ENCODE peak calls at places on chromosome 19, in eight cellular contexts. X is gastrocnemius medialis, H is transverse colon, J is tibial nerve, S is esophagus muscularis mucosa, P is lower leg skin, U is stomach, I is breast epithelium. L is an unnamed sample.
A peak's percentile ranks its signal among the peaks of the same experiment; 100 is the strongest.

GRCh38 chr19:4012975-4013634 is 5.6 kb downstream of the PIAS4 start:
- DNase-seq in X (no peak), H (no peak), J (no peak), S (no peak), P (no peak), U (no peak), I (no peak), L (no peak)

GRCh38 chr19:1567116-1567847 is 843 bp downstream of the MEX3D start:
- DNase-seq in X (no peak), H (peak; percentile 47), J (no peak), S (no peak), P (no peak), U (peak; percentile 45), I (peak; percentile 31), L (no peak)

GRCh38 chr19:18612772-18613588 is at the start of gene TMEM59L:
- DNase-seq in X (no peak), H (no peak), J (no peak), S (no peak), P (no peak), U (no peak), I (no peak), L (no peak)

GRCh38 chr19:15812059-15812722 is 3.3 kb downstream of the OR10H1 start:
- DNase-seq in X (no peak), H (peak; percentile 38), J (no peak), S (no peak), P (no peak), U (peak; percentile 40), I (no peak), L (peak; percentile 58)

GRCh38 chr19:2186071-2186846 is 22.5 kb downstream of the DOT1L start:
- DNase-seq in X (peak; percentile 97), H (peak; percentile 69), J (peak; percentile 71), S (peak; percentile 95), P (peak; percentile 86), U (peak; percentile 39), I (peak; percentile 47), L (peak; percentile 84)

GRCh38 chr19:8209111-8209964 is at the start of gene CERS4:
- DNase-seq in X (peak; percentile 24), H (peak; percentile 76), J (peak; percentile 48), S (no peak), P (peak; percentile 38), U (peak; percentile 81), I (peak; percentile 64), L (peak; percentile 76)

GRCh38 chr19:3055741-3056453 is 6.4 kb downstream of the TLE5 start:
- DNase-seq in X (peak; percentile 47), H (peak; percentile 79), J (no peak), S (no peak), P (peak; percentile 56), U (peak; percentile 87), I (peak; percentile 89), L (peak; percentile 94)

GRCh38 chr19:1468274-1469199 is 10.5 kb downstream of the C19orf25 start:
- DNase-seq in X (no peak), H (no peak), J (no peak), S (no peak), P (no peak), U (no peak), I (no peak), L (no peak)

GRCh38 chr19:3655402-3656072 is 28.9 kb upstream of the CACTIN start:
- DNase-seq in X (no peak), H (peak; percentile 37), J (no peak), S (no peak), P (no peak), U (peak; percentile 33), I (no peak), L (no peak)

GRCh38 chr19:41479757-41480191 is 36.8 kb downstream of the ERICH4 start:
- DNase-seq in X (no peak), H (no peak), J (no peak), S (no peak), P (no peak), U (no peak), I (no peak), L (peak; percentile 9)
- TF ChIP-seq POLR2A in X (no peak), H (no peak), J (no peak), S (no peak), P (no peak), U (no peak), I (no peak), L (no peak)

DNA sequence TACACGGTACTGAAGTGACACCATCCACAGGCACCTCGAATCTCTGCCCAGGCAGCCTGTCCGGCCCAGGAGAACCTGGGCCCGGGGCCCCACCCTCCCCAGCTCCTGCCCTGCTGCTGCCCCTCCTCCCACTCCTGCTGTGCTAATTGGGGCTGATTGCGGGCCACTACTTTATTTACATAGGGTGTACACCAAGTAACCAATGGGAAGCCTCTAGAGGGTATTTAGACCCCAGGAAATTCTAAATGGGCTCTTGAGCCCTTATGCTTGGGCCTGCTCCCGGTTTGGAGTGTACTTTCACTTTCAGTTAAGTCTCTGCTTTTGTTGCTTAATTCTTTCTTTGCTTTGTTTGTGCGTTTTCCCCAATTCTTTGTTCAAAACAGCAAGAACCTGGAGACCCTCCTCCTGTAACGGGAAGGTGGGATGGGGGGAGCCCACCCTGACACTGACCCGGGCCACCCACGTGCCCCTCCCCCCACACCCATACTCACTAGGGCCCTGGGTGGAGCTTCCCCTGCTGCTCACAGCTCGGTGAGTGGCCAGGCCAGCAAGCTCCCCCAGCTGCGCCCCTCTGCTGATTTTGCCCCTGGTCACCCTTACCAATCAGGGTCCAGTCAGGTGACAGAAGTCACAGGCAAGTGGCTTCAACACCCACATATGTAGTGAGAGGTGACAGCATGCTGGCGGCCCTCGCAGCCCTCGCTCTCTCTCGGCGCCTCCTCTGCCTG is 9.4 kb downstream of the SCGB2B2 start:
- DNase-seq in X (no peak), H (no peak), J (no peak), S (no peak), P (no peak), U (no peak), I (no peak), L (no peak)
- H3K4me3 ChIP-seq in X (peak overlapping the region; percentile 49), H (peak overlapping the region; percentile 43), J (no peak overlapping the region), S (peak overlapping the region; percentile 29), P (no peak overlapping the region), U (peak overlapping the region; percentile 40), I (peak overlapping the region; percentile 42), L (peak overlapping the region; percentile 21)

GRCh38 chr19:17209126-17210036 is 5.8 kb upstream of the USE1 start:
- DNase-seq in X (no peak), H (peak; percentile 69), J (no peak), S (no peak), P (no peak), U (peak; percentile 30), I (no peak), L (no peak)
- TF ChIP-seq POLR2A in X (no peak), H (no peak), J (no peak), S (no peak), P (no peak), U (no peak), I (no peak), L (no peak)

DNA sequence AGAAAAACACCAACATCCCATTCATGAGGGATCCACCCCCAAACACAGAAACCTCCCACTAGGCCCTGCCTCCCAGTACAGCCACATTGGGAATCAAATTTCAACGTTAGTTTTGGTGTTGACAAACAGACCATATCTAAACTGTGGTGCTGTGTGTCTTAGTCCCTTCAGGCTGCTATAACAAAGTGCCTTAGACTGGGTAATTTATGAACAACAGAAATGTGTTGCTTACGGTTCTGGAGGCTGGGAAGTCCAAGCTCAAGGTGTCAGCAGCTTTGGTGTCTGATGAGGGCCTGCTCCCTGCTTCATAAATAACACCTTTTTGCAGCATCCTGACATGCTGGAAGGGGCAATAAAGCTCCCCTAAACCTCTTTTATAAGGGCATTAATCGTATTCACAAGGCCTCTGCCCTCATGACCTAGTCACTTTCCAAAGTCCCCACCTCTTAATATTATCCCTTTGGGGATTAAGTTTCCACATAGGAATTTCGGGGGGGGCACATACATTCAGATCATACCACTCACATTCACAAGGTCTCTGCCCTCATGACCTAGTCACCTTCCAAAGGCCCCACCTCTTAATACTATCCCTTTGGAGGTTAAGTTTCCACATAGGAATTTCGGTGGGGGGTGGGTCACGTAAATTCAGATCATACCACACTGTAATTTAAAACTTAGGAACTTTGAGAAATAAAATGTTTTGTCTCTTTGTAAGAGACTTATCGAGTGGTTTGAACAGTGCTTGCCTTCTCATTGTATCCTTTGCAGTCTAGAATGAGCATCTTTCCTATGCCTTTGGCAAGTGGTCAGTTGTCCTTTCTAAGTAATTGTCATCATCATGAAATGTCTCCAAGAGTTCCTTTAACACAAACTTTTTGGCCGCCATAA is 27.6 kb downstream of the ZNF507 start:
- DNase-seq in X (no peak), H (no peak), J (no peak), S (no peak), P (no peak), U (no peak), I (no peak), L (no peak)
- H3K4me3 ChIP-seq in X (no peak overlapping the region), H (no peak overlapping the region), J (no peak overlapping the region), S (no peak overlapping the region), P (no peak overlapping the region), U (no peak overlapping the region), I (no peak overlapping the region), L (no peak overlapping the region)

DNA sequence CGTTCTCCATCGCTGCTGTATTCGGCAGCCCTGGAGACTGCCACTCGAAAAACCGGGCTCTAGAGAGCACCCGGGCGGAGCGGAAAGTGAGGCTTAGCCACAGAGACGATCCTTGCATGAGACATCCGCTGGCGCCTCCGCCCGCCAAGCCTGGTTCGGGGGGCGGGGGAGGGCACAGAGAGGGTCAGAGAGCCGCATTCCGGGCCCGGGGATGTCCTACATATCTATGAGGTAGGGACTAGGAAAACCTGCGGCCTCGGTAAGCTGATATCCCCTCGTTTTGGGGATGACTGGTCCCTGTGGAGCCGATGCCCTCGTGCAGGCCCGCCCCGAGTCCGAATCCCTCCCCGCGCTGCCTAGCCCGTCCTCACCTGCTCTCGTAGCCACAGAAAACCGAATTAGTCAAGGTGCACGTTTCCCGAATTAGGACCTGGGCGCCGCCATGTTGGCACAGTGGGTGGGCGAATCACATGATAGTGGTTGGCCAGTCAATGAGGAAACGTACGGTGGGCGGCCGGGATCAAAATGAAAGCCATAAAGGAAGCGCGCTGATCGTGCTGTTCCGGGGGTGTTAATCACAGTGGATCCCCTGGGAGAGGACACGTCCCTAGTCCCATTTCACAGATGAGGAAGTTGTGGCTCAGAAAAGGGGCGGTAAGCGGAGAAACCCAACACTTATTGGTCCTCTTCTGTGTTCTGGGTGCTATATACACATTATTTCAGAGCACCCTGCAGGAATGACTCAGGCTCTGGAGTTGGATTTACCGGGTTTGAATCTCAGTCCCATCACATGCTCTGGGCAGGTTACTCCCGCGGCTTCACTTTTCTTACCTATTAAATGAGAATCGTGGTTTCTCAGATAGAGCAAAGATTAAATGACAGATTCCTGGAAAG is at the start of gene TRMT1:
- DNase-seq in X (peak; percentile 92), H (peak; percentile 95), J (peak; percentile 88), S (peak; percentile 98), P (peak; percentile 94), U (peak; percentile 93), I (peak; percentile 88), L (peak; percentile 91)
- TF ChIP-seq POLR2A in X (peak; percentile 24), H (peak; percentile 20), J (no peak), S (no peak), P (no peak), U (no peak), I (no peak), L (no peak)